ENCODE peak calls at places on chromosomes 13 and 19, in eight cellular contexts. L is BJ, P is foreskin fibroblast, U is fibroblast of pulmonary artery, C is HL-60, Y is thoracic aorta, E is heart left ventricle, S is B cell. A is an unnamed sample.

GRCh38 chr19:17184381-17184841 is 30.7 kb upstream of the USE1 start:
- DNase-seq in C (no peak), U (no peak), P (no peak), E (no peak), S (no peak), Y (no peak), L (no peak), A (no peak)

GRCh38 chr19:42412223-42412622 is 15.0 kb downstream of the LIPE start:
- DNase-seq in Y (no peak), S (no peak), U (no peak), E (no peak), P (no peak), L (no peak), C (no peak), A (peak)

GRCh38 chr13:51761638-51762350 is 42.2 kb downstream of the DHRS12 start:
- DNase-seq in L (no peak), C (no peak), P (peak), Y (no peak), E (no peak), S (no peak), U (no peak), A (no peak)

GRCh38 chr19:16066611-16067104 is 9.6 kb upstream of the TPM4 start:
- DNase-seq in E (no peak), L (no peak), P (peak), S (peak), Y (no peak), C (peak), U (peak), A (peak)

GRCh38 chr19:15780595-15781418 is 6.7 kb upstream of the OR10H5 start:
- DNase-seq in L (no peak), C (no peak), S (no peak), Y (no peak), U (no peak), E (no peak), P (no peak), A (no peak)

GRCh38 chr13:44755872-44756271 is 179.7 kb upstream of the TSC22D1 start:
- DNase-seq in S (no peak), L (no peak), U (peak), Y (no peak), C (no peak), P (peak), E (no peak), A (no peak)

GRCh38 chr13:73450583-73450982 is 391.8 kb downstream of the KLF5 start:
- DNase-seq in L (no peak), E (no peak), C (no peak), S (no peak), P (no peak), Y (no peak), U (no peak), A (no peak)

GRCh38 chr13:39847336-39847735 is 191.9 kb downstream of the COG6 start:
- DNase-seq in Y (no peak), S (no peak), U (no peak), E (no peak), P (no peak), C (no peak), L (no peak), A (no peak)

GRCh38 chr19:6720369-6721112 is at the start of gene C3:
- DNase-seq in E (peak), P (peak), S (no peak), C (peak), Y (no peak), U (peak), L (no peak), A (no peak)

GRCh38 chr19:11361037-11361770 is 6.0 kb downstream of the PLPPR2 start:
- DNase-seq in S (peak), C (no peak), U (no peak), P (no peak), E (no peak), L (no peak), Y (no peak), A (no peak)

GRCh38 chr13:102724923-102725322 is 30.1 kb upstream of the METTL21C start:
- DNase-seq in E (no peak), U (peak), P (peak), S (no peak), Y (no peak), C (peak), L (no peak), A (no peak)

GRCh38 chr13:52842440-52842839 is 6.0 kb downstream of the PCDH8 start:
- DNase-seq in C (no peak), L (no peak), U (no peak), E (no peak), S (no peak), P (no peak), Y (no peak), A (no peak)

GRCh38 chr19:46189971-46190335 is 39.6 kb upstream of the IGFL1 start:
- DNase-seq in U (no peak), P (no peak), Y (no peak), S (no peak), E (no peak), L (no peak), C (no peak), A (no peak)

GRCh38 chr13:69776937-69777336 is 330.7 kb upstream of the ATXN8OS start:
- DNase-seq in P (no peak), L (no peak), C (no peak), U (no peak), E (no peak), Y (no peak), S (no peak), A (no peak)

GRCh38 chr19:50794074-50794777 is 4.0 kb downstream of the ACP4 start:
- DNase-seq in P (peak), Y (no peak), S (peak), C (peak), E (no peak), U (no peak), L (no peak), A (peak)

GRCh38 chr13:76293346-76293745 is 592.9 kb downstream of the KCTD12 start:
- DNase-seq in U (peak), C (no peak), L (peak), Y (no peak), P (peak), E (no peak), S (no peak), A (no peak)

GRCh38 chr13:36718686-36719085 is 44.9 kb downstream of the SERTM1 start:
- DNase-seq in L (no peak), S (no peak), U (peak), P (no peak), C (no peak), E (no peak), Y (no peak), A (no peak)

GRCh38 chr13:109704771-109705628 is 81.4 kb downstream of the IRS2 start:
- DNase-seq in E (peak), P (no peak), S (no peak), C (peak), U (peak), Y (no peak), L (no peak), A (no peak)

GRCh38 chr13:110119943-110120905 is 186.7 kb downstream of the COL4A1 start:
- DNase-seq in P (no peak), L (no peak), E (peak), C (no peak), Y (no peak), U (no peak), S (no peak), A (no peak)

DNA sequence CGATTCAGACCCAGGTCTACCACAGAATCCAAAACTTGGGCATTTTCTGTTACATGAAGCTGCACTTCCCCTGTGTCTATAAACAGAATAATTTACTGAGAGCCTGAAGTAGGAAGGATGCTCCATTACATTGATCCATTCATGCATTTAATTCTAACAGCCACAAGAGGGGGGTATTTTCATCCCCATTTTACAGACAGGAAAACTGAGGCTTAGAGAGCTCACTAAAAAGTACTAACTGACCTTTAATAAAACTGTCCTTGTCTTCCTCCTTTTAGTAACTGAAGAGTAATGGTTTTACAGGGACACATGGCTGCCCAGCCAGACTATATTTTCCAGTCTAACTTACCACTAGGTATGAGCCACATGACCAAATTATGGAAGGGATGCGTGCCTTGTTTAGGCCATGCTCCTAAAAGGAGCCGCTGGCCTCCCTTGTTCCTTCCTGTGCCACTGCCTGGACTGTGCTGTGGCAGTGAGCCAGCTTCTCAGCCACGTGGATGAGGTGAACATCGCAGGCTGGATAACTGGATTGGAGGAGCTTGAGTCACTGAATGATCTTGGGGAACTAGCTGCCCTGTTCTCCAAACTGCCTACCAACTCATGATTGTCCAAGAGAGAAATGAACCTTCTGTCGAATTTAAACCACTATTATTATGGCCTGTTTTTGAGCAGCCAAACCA is 108.3 kb downstream of the DOCK9 start:
- DNase-seq in Y (no peak), E (peak), P (no peak), U (peak), S (no peak), L (no peak), C (no peak), A (peak)
- TF ChIP-seq CTCF in Y (no peak), E (peak), P (no peak), U (peak), S (peak), L (no peak), C (no peak), A (no peak)

GRCh38 chr19:12526542-12526941 is 24.7 kb downstream of the ZNF564 start:
- DNase-seq in P (no peak), S (no peak), E (no peak), L (no peak), Y (no peak), U (no peak), C (no peak), A (no peak)

GRCh38 chr19:12527034-12527836 is 24.0 kb downstream of the ZNF564 start:
- DNase-seq in C (no peak), S (no peak), U (peak), P (no peak), L (no peak), Y (no peak), E (no peak), A (no peak)

DNA sequence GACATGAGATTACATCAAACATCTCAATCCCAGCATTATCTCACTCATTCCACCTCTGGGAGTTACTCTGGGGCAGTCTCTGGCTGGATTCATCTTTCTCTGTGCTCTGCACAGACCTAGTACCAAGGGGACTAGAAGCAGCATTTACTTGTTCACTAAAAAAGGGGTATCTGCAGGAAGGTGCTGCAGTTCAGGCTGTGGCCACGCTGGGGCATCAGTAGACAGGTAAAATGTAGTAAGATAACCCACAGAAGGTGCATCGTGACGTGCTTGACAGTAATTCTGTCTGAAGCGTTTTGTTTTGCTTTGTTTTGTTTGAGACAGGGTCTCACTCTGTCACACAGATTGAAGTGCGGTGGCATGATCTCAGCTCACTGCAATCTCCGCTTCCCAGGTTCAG is 29.3 kb downstream of the ZNF564 start:
- DNase-seq in L (no peak), U (no peak), E (no peak), Y (no peak), S (no peak), P (no peak), C (peak), A (no peak)
- TF ChIP-seq CTCF in L (no peak), U (no peak), E (no peak), Y (no peak), S (no peak), P (no peak), C (no peak), A (peak)

DNA sequence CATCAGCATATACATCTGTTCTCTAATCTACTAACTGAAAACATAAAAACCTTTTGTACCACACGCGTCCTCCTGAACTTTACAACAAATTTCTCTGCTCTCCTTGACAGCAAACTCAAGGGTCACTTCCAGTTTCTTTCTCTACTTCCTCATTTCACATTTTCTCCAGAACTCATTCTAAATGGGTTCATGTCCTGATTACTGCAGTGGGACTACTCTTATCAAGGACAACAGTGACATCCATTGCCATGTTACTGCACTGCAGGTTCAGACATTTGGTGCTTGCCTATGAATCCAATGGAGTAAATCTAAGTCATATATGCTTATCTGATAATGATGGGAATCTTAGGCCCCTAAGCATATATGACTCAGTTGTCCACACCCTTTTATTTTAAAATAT is 35.3 kb downstream of the FPR3 start:
- DNase-seq in E (no peak), Y (no peak), C (peak), P (no peak), U (peak), L (no peak), S (no peak), A (no peak)
- TF ChIP-seq CTCF in E (peak), Y (no peak), C (peak), P (no peak), U (peak), L (no peak), S (no peak), A (no peak)

GRCh38 chr13:26707122-26708006 is 53.2 kb downstream of the GPR12 start:
- DNase-seq in P (peak), E (no peak), S (peak), Y (no peak), U (peak), C (peak), L (no peak), A (peak)
- TF ChIP-seq CTCF in P (peak), E (peak), S (peak), Y (peak), U (peak), C (peak), L (peak), A (peak)

GRCh38 chr13:56706485-56706884 is 434.2 kb upstream of the PRR20A start:
- DNase-seq in S (no peak), U (no peak), P (no peak), C (no peak), Y (no peak), L (no peak), E (no peak), A (no peak)
- TF ChIP-seq CTCF in S (no peak), U (no peak), P (no peak), C (no peak), Y (no peak), L (no peak), E (no peak), A (no peak)

GRCh38 chr13:23901365-23901764 is 4.1 kb upstream of the C1QTNF9B start:
- DNase-seq in Y (no peak), L (no peak), P (peak), S (no peak), U (no peak), C (no peak), E (no peak), A (no peak)

GRCh38 chr13:23898101-23898500 is 799 bp upstream of the C1QTNF9B start:
- DNase-seq in S (no peak), U (peak), C (no peak), Y (no peak), P (peak), E (no peak), L (no peak), A (no peak)

GRCh38 chr13:23902975-23903905 is 5.9 kb upstream of the C1QTNF9B start:
- DNase-seq in C (no peak), Y (no peak), L (no peak), U (no peak), E (no peak), P (no peak), S (peak), A (peak)

GRCh38 chr13:23903906-23904280 is 6.6 kb upstream of the C1QTNF9B start:
- DNase-seq in Y (no peak), S (no peak), P (no peak), L (no peak), C (no peak), E (no peak), U (no peak), A (no peak)

DNA sequence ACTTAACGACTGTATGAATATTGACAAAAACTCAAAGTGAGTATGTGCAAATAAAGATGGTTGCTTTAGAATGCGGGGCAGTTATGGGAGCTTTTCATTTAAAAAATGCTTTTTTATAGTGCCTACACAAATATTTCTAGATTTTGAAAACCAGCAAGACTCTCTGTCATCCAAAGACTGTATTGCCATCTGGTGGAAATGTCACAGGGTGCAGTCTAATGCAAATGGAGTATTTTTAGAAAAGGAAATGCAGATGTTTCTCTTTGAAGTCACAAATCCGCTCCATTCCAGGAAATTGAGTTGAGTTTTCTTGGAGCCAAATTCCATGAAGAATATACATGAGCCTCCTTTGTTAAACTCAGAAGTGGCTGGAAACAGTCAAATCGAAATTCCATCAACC is 2.3 kb upstream of the C1QTNF9B start:
- DNase-seq in C (no peak), P (peak), E (no peak), Y (no peak), U (peak), S (peak), L (no peak), A (peak)
- TF ChIP-seq CTCF in C (peak), P (peak), E (peak), Y (peak), U (peak), S (peak), L (peak), A (peak)

GRCh38 chr19:13152854-13153626 is 2.8 kb downstream of the IER2 start:
- DNase-seq in L (peak), U (peak), P (peak), S (peak), C (peak), Y (peak), E (peak), A (peak)

GRCh38 chr19:13152356-13152853 is 2.2 kb downstream of the IER2 start:
- DNase-seq in E (no peak), U (no peak), Y (no peak), S (no peak), P (no peak), C (no peak), L (no peak), A (no peak)

GRCh38 chr19:13150187-13150918 is at the start of the genes IER2 and STX10:
- DNase-seq in Y (peak), E (peak), S (peak), L (peak), U (peak), P (peak), C (peak), A (peak)

GRCh38 chr19:13150919-13151604 is 851 bp downstream of the IER2 start:
- DNase-seq in C (no peak), Y (no peak), E (peak), L (no peak), S (peak), U (no peak), P (no peak), A (no peak)

DNA sequence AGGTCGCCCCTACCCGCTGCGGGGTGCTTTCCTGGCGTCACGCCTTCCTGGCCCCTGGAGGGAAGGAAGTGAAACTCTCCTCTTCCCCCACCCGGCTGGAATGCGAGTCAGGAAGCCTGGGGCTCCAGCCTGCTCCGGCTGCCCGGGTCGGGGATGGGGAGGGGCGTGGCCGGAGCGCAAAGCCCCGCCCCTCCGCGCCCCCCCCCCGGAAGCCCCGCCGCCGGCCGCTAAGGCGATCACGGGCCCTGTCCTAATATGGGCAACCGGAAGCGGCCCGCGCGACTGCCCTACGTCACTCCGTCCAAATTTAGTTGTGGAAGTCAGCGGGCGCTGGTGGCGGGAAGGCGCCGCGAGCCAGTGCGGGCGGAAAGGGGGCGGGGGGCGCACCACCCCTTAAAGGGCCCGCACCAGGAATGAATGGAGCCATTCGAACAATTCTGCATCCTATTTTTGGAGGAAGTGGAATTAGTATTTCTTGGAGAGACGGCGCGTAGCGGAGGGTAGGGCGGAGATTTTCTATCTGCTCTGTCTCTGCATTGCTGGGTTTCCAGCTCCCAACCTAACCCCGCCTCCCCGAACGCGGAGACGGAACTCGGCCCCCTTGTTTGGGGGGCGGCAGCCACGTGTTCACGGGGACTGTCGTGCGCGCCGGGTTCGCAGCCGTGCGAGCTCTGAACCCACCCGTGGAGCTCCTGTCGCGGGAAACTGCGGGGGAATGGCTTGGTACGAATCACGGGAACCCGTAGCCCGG is 1.6 kb downstream of the IER2 start:
- DNase-seq in L (peak), S (peak), P (peak), E (peak), Y (peak), U (peak), C (peak), A (peak)
- TF ChIP-seq CTCF in L (peak), S (no peak), P (no peak), E (no peak), Y (peak), U (peak), C (no peak), A (no peak)

GRCh38 chr13:31105020-31105800 is 56.5 kb downstream of the HSPH1 start:
- DNase-seq in P (no peak), U (peak), L (no peak), Y (no peak), E (no peak), S (no peak), C (no peak), A (no peak)
- TF ChIP-seq CTCF in P (no peak), U (peak), L (no peak), Y (no peak), E (no peak), S (no peak), C (no peak), A (no peak)

GRCh38 chr13:25214371-25215252 is 42.5 kb upstream of the AMER2 start:
- DNase-seq in C (no peak), S (no peak), P (peak), U (peak), E (no peak), L (peak), Y (no peak), A (no peak)
- TF ChIP-seq CTCF in C (no peak), S (no peak), P (no peak), U (peak), E (no peak), L (peak), Y (no peak), A (no peak)

A was measured in GM13976.